ENCODE peak calls at places on chromosomes 13 and 19, in eight cellular contexts. Z is right cardiac atrium; G is stimulated activated CD4-positive, alpha-beta T cell treated with anti-CD3 and anti-CD28 coated beads, Interleukin-2, amount 100 ng/mL, for 48 hours; Y is activated T-cell treated with anti-CD3 and anti-CD28 coated beads, Interleukin-2, amount 50 U/mL, for 72 hours; W is T47D; E is GM20000; F is putamen; H is neural progenitor cell. M is an unnamed sample.
A peak's percentile ranks its signal among the peaks of the same experiment; 100 is the strongest.

GRCh38 chr13:62512194-62513141 is 1096.8 kb upstream of the PCDH20 start:
- DNase-seq in Z (peak; percentile 16), G (no peak), Y (peak; percentile 4), W (peak; percentile 52), E (peak; percentile 37), F (peak; percentile 19), H (peak; percentile 69), M (peak; percentile 4)

GRCh38 chr13:75628811-75629210 is 7.3 kb upstream of the LMO7 start:
- DNase-seq in Z (no peak), G (no peak), Y (no peak), W (no peak), E (no peak), F (no peak), H (no peak), M (no peak)

GRCh38 chr13:30107536-30108136 is 199.7 kb downstream of the KATNAL1 start:
- DNase-seq in Z (no peak), G (no peak), Y (no peak), W (no peak), E (no peak), F (no peak), H (no peak), M (no peak)

GRCh38 chr19:48495391-48495790 is 16.2 kb downstream of the LMTK3 start:
- DNase-seq in Z (peak; percentile 40), G (no peak), Y (no peak), W (no peak), E (no peak), F (no peak), H (no peak), M (no peak)

GRCh38 chr13:68375004-68375403 is 1144.9 kb upstream of the PCDH9 start:
- DNase-seq in Z (no peak), G (no peak), Y (no peak), W (no peak), E (no peak), F (no peak), H (no peak), M (no peak)

GRCh38 chr19:38951187-38951586 is 20.4 kb downstream of the MRPS12 start:
- DNase-seq in Z (no peak), G (no peak), Y (no peak), W (no peak), E (no peak), F (no peak), H (no peak), M (no peak)

GRCh38 chr13:28819046-28819747 is 942 bp upstream of the MTUS2 start:
- DNase-seq in Z (no peak), G (peak; percentile 3), Y (peak; percentile 1), W (no peak), E (peak; percentile 28), F (peak; percentile 12), H (peak; percentile 68), M (peak; percentile 19)

GRCh38 chr19:35363711-35364425 is 5.6 kb downstream of the FFAR3 start:
- DNase-seq in Z (no peak), G (no peak), Y (no peak), W (no peak), E (no peak), F (no peak), H (no peak), M (peak; percentile 36)

GRCh38 chr13:114166381-114167131 is 12.5 kb upstream of the CFAP97D2 start:
- DNase-seq in Z (peak; percentile 85), G (no peak), Y (no peak), W (no peak), E (no peak), F (peak; percentile 83), H (no peak), M (peak; percentile 43)

GRCh38 chr19:4034048-4035017 is 26.8 kb downstream of the PIAS4 start:
- DNase-seq in Z (peak; percentile 61), G (no peak), Y (no peak), W (no peak), E (no peak), F (peak; percentile 93), H (no peak), M (no peak)

GRCh38 chr19:10471909-10472308 is 31.2 kb downstream of the KEAP1 start:
- DNase-seq in Z (no peak), G (no peak), Y (no peak), W (peak; percentile 72), E (no peak), F (no peak), H (no peak), M (no peak)

GRCh38 chr19:51365211-51366049 is 758 bp downstream of the ETFB start:
- DNase-seq in Z (no peak), G (no peak), Y (no peak), W (peak; percentile 28), E (no peak), F (peak; percentile 34), H (no peak), M (no peak)

GRCh38 chr19:50669319-50670101 is 20.3 kb downstream of the C19orf81 start:
- DNase-seq in Z (no peak), G (peak; percentile 52), Y (peak; percentile 55), W (peak; percentile 56), E (peak; percentile 75), F (no peak), H (no peak), M (peak; percentile 76)

GRCh38 chr19:2603320-2603719 is 99.2 kb downstream of the GNG7 start:
- DNase-seq in Z (peak; percentile 83), G (no peak), Y (no peak), W (peak; percentile 45), E (no peak), F (no peak), H (peak; percentile 58), M (peak; percentile 76)